ENCODE peak calls at places on chromosome 10, in nine cellular contexts. One of them, this sample, is unnamed.

GRCh38 chr10:1149793-1150637 is 93.8 kb downstream of the WDR37 start:
- DNase-seq in uterus: no peak
- DNase-seq in IMR-90: peak; percentile 3
- DNase-seq in GM13977: no peak
- DNase-seq in epithelial cell of esophagus: no peak
- DNase-seq in WERI-Rb-1: no peak
- DNase-seq in ELR: no peak
- DNase-seq in dorsolateral prefrontal cortex: no peak
- DNase-seq in caudate nucleus: no peak
- DNase-seq in this sample: no peak

GRCh38 chr10:47101807-47102206 is 190.6 kb downstream of the PTPN20 start:
- DNase-seq in uterus: no peak
- DNase-seq in IMR-90: no peak
- DNase-seq in GM13977: no peak
- DNase-seq in epithelial cell of esophagus: no peak
- DNase-seq in WERI-Rb-1: no peak
- DNase-seq in ELR: no peak
- DNase-seq in dorsolateral prefrontal cortex: no peak
- DNase-seq in caudate nucleus: no peak
- DNase-seq in this sample: no peak

GRCh38 chr10:131034451-131034850 is 277.1 kb downstream of the TCERG1L start:
- DNase-seq in uterus: no peak
- DNase-seq in IMR-90: no peak
- DNase-seq in GM13977: no peak
- DNase-seq in epithelial cell of esophagus: no peak
- DNase-seq in WERI-Rb-1: no peak
- DNase-seq in ELR: no peak
- DNase-seq in dorsolateral prefrontal cortex: no peak
- DNase-seq in caudate nucleus: no peak
- DNase-seq in this sample: no peak

GRCh38 chr10:14032406-14032998 is 298.2 kb downstream of the FRMD4A start:
- DNase-seq in uterus: no peak
- DNase-seq in IMR-90: no peak
- DNase-seq in GM13977: no peak
- DNase-seq in epithelial cell of esophagus: peak; percentile 11
- DNase-seq in WERI-Rb-1: peak; percentile 30
- DNase-seq in ELR: peak; percentile 26
- DNase-seq in dorsolateral prefrontal cortex: no peak
- DNase-seq in caudate nucleus: no peak
- DNase-seq in this sample: no peak

GRCh38 chr10:89426230-89426868 is 12.0 kb downstream of the IFIT5 start:
- DNase-seq in uterus: no peak
- DNase-seq in IMR-90: peak; percentile 75
- DNase-seq in GM13977: peak; percentile 49
- DNase-seq in epithelial cell of esophagus: peak; percentile 67
- DNase-seq in WERI-Rb-1: no peak
- DNase-seq in ELR: peak; percentile 77
- DNase-seq in dorsolateral prefrontal cortex: no peak
- DNase-seq in caudate nucleus: no peak
- DNase-seq in this sample: peak; percentile 58

GRCh38 chr10:127298396-127298795 is 102.0 kb upstream of the INSYN2A start:
- DNase-seq in uterus: no peak
- DNase-seq in IMR-90: no peak
- DNase-seq in GM13977: no peak
- DNase-seq in epithelial cell of esophagus: no peak
- DNase-seq in WERI-Rb-1: no peak
- DNase-seq in ELR: no peak
- DNase-seq in dorsolateral prefrontal cortex: no peak
- DNase-seq in caudate nucleus: no peak
- DNase-seq in this sample: no peak

GRCh38 chr10:6212266-6212640 is 9.5 kb downstream of the PFKFB3 start:
- DNase-seq in uterus: no peak
- DNase-seq in IMR-90: no peak
- DNase-seq in GM13977: no peak
- DNase-seq in epithelial cell of esophagus: no peak
- DNase-seq in WERI-Rb-1: no peak
- DNase-seq in ELR: no peak
- DNase-seq in dorsolateral prefrontal cortex: no peak
- DNase-seq in caudate nucleus: no peak
- DNase-seq in this sample: no peak

GRCh38 chr10:112215342-112215774 is 31.8 kb upstream of the GPAM start:
- DNase-seq in uterus: no peak
- DNase-seq in IMR-90: peak; percentile 24
- DNase-seq in GM13977: no peak
- DNase-seq in epithelial cell of esophagus: no peak
- DNase-seq in WERI-Rb-1: no peak
- DNase-seq in ELR: no peak
- DNase-seq in dorsolateral prefrontal cortex: no peak
- DNase-seq in caudate nucleus: no peak
- DNase-seq in this sample: no peak

GRCh38 chr10:121880842-121881423 is 46.9 kb downstream of the ATE1 start:
- DNase-seq in uterus: no peak
- DNase-seq in IMR-90: no peak
- DNase-seq in GM13977: no peak
- DNase-seq in epithelial cell of esophagus: no peak
- DNase-seq in WERI-Rb-1: no peak
- DNase-seq in ELR: no peak
- DNase-seq in dorsolateral prefrontal cortex: no peak
- DNase-seq in caudate nucleus: no peak
- DNase-seq in this sample: no peak

GRCh38 chr10:125375210-125375609 is 214.8 kb upstream of the CTBP2 start:
- DNase-seq in uterus: no peak
- DNase-seq in IMR-90: peak; percentile 2
- DNase-seq in GM13977: no peak
- DNase-seq in epithelial cell of esophagus: peak; percentile 42
- DNase-seq in WERI-Rb-1: no peak
- DNase-seq in ELR: peak; percentile 40
- DNase-seq in dorsolateral prefrontal cortex: peak; percentile 16
- DNase-seq in caudate nucleus: no peak
- DNase-seq in this sample: no peak

GRCh38 chr10:3625959-3626751 is 158.9 kb downstream of the KLF6 start:
- DNase-seq in uterus: no peak
- DNase-seq in IMR-90: peak; percentile 95
- DNase-seq in GM13977: no peak
- DNase-seq in epithelial cell of esophagus: peak; percentile 28
- DNase-seq in WERI-Rb-1: no peak
- DNase-seq in ELR: peak; percentile 95
- DNase-seq in dorsolateral prefrontal cortex: no peak
- DNase-seq in caudate nucleus: no peak
- DNase-seq in this sample: no peak

GRCh38 chr10:44809652-44810051 is 101.5 kb upstream of the TMEM72 start:
- DNase-seq in uterus: no peak
- DNase-seq in IMR-90: no peak
- DNase-seq in GM13977: no peak
- DNase-seq in epithelial cell of esophagus: peak; percentile 45
- DNase-seq in WERI-Rb-1: no peak
- DNase-seq in ELR: peak; percentile 53
- DNase-seq in dorsolateral prefrontal cortex: no peak
- DNase-seq in caudate nucleus: no peak
- DNase-seq in this sample: no peak

GRCh38 chr10:25565570-25565969 is 368.5 kb upstream of the MYO3A start:
- DNase-seq in uterus: no peak
- DNase-seq in IMR-90: no peak
- DNase-seq in GM13977: no peak
- DNase-seq in epithelial cell of esophagus: no peak
- DNase-seq in WERI-Rb-1: peak; percentile 8
- DNase-seq in ELR: no peak
- DNase-seq in dorsolateral prefrontal cortex: peak; percentile 39
- DNase-seq in caudate nucleus: no peak
- DNase-seq in this sample: no peak

GRCh38 chr10:88152720-88153119 is 289.3 kb downstream of the PTEN start:
- DNase-seq in uterus: no peak
- DNase-seq in IMR-90: peak; percentile 97
- DNase-seq in GM13977: peak; percentile 53
- DNase-seq in epithelial cell of esophagus: peak; percentile 99
- DNase-seq in WERI-Rb-1: no peak
- DNase-seq in ELR: peak; percentile 99
- DNase-seq in dorsolateral prefrontal cortex: no peak
- DNase-seq in caudate nucleus: no peak
- DNase-seq in this sample: no peak

GRCh38 chr10:58555170-58555929 is 42.7 kb downstream of the BICC1 start:
- DNase-seq in uterus: no peak
- DNase-seq in IMR-90: no peak
- DNase-seq in GM13977: no peak
- DNase-seq in epithelial cell of esophagus: no peak
- DNase-seq in WERI-Rb-1: no peak
- DNase-seq in ELR: no peak
- DNase-seq in dorsolateral prefrontal cortex: no peak
- DNase-seq in caudate nucleus: no peak
- DNase-seq in this sample: no peak

GRCh38 chr10:123808873-123809272 is 82.7 kb downstream of the CPXM2 start:
- DNase-seq in uterus: no peak
- DNase-seq in IMR-90: no peak
- DNase-seq in GM13977: no peak
- DNase-seq in epithelial cell of esophagus: peak; percentile 74
- DNase-seq in WERI-Rb-1: no peak
- DNase-seq in ELR: peak; percentile 88
- DNase-seq in dorsolateral prefrontal cortex: no peak
- DNase-seq in caudate nucleus: no peak
- DNase-seq in this sample: no peak

GRCh38 chr10:21499910-21500577 is 25.4 kb downstream of the SKIDA1 start:
- DNase-seq in uterus: no peak
- DNase-seq in IMR-90: no peak
- DNase-seq in GM13977: no peak
- DNase-seq in epithelial cell of esophagus: no peak
- DNase-seq in WERI-Rb-1: no peak
- DNase-seq in ELR: no peak
- DNase-seq in dorsolateral prefrontal cortex: no peak
- DNase-seq in caudate nucleus: peak; percentile 21
- DNase-seq in this sample: no peak

GRCh38 chr10:99612167-99612831 is 7.9 kb downstream of the SLC25A28 start:
- DNase-seq in uterus: peak; percentile 26
- DNase-seq in IMR-90: peak; percentile 62
- DNase-seq in GM13977: peak; percentile 69
- DNase-seq in epithelial cell of esophagus: peak; percentile 72
- DNase-seq in WERI-Rb-1: peak; percentile 53
- DNase-seq in ELR: peak; percentile 77
- DNase-seq in dorsolateral prefrontal cortex: peak; percentile 30
- DNase-seq in caudate nucleus: no peak
- DNase-seq in this sample: peak; percentile 77

GRCh38 chr10:113056468-113057021 is 106.5 kb downstream of the TCF7L2 start:
- DNase-seq in uterus: peak; percentile 49
- DNase-seq in IMR-90: peak; percentile 82
- DNase-seq in GM13977: no peak
- DNase-seq in epithelial cell of esophagus: peak; percentile 75
- DNase-seq in WERI-Rb-1: no peak
- DNase-seq in ELR: peak; percentile 85
- DNase-seq in dorsolateral prefrontal cortex: no peak
- DNase-seq in caudate nucleus: no peak
- DNase-seq in this sample: no peak

GRCh38 chr10:105291571-105291970 is 650.5 kb downstream of the SORCS3 start:
- DNase-seq in uterus: no peak
- DNase-seq in IMR-90: no peak
- DNase-seq in GM13977: no peak
- DNase-seq in epithelial cell of esophagus: peak; percentile 0
- DNase-seq in WERI-Rb-1: peak; percentile 55
- DNase-seq in ELR: no peak
- DNase-seq in dorsolateral prefrontal cortex: no peak
- DNase-seq in caudate nucleus: no peak
- DNase-seq in this sample: no peak

GRCh38 chr10:75350791-75351190 is 50.8 kb downstream of the ZNF503 start:
- DNase-seq in uterus: no peak
- DNase-seq in IMR-90: peak; percentile 80
- DNase-seq in GM13977: no peak
- DNase-seq in epithelial cell of esophagus: peak; percentile 63
- DNase-seq in WERI-Rb-1: no peak
- DNase-seq in ELR: peak; percentile 84
- DNase-seq in dorsolateral prefrontal cortex: no peak
- DNase-seq in caudate nucleus: no peak
- DNase-seq in this sample: no peak

GRCh38 chr10:74927701-74928100 is 101.3 kb downstream of the KAT6B start:
- DNase-seq in uterus: no peak
- DNase-seq in IMR-90: peak; percentile 61
- DNase-seq in GM13977: no peak
- DNase-seq in epithelial cell of esophagus: peak; percentile 59
- DNase-seq in WERI-Rb-1: no peak
- DNase-seq in ELR: peak; percentile 71
- DNase-seq in dorsolateral prefrontal cortex: no peak
- DNase-seq in caudate nucleus: no peak
- DNase-seq in this sample: no peak

GRCh38 chr10:78109210-78109609 is 75.5 kb downstream of the RPS24 start:
- DNase-seq in uterus: no peak
- DNase-seq in IMR-90: no peak
- DNase-seq in GM13977: no peak
- DNase-seq in epithelial cell of esophagus: no peak
- DNase-seq in WERI-Rb-1: no peak
- DNase-seq in ELR: no peak
- DNase-seq in dorsolateral prefrontal cortex: no peak
- DNase-seq in caudate nucleus: no peak
- DNase-seq in this sample: no peak

GRCh38 chr10:90352288-90352687 is 505.6 kb downstream of the HTR7 start:
- DNase-seq in uterus: no peak
- DNase-seq in IMR-90: peak; percentile 1
- DNase-seq in GM13977: no peak
- DNase-seq in epithelial cell of esophagus: peak; percentile 52
- DNase-seq in WERI-Rb-1: no peak
- DNase-seq in ELR: no peak
- DNase-seq in dorsolateral prefrontal cortex: no peak
- DNase-seq in caudate nucleus: no peak
- DNase-seq in this sample: no peak

GRCh38 chr10:96858038-96858705 is 26.1 kb downstream of the LCOR start:
- DNase-seq in uterus: no peak
- DNase-seq in IMR-90: peak; percentile 25
- DNase-seq in GM13977: peak; percentile 25
- DNase-seq in epithelial cell of esophagus: no peak
- DNase-seq in WERI-Rb-1: no peak
- DNase-seq in ELR: peak; percentile 23
- DNase-seq in dorsolateral prefrontal cortex: no peak
- DNase-seq in caudate nucleus: no peak
- DNase-seq in this sample: no peak

GRCh38 chr10:34290412-34291082 is 524.5 kb downstream of the PARD3 start:
- DNase-seq in uterus: peak; percentile 57
- DNase-seq in IMR-90: peak; percentile 87
- DNase-seq in GM13977: no peak
- DNase-seq in epithelial cell of esophagus: peak; percentile 48
- DNase-seq in WERI-Rb-1: no peak
- DNase-seq in ELR: peak; percentile 58
- DNase-seq in dorsolateral prefrontal cortex: no peak
- DNase-seq in caudate nucleus: no peak
- DNase-seq in this sample: no peak

GRCh38 chr10:70292016-70292415 is 8.2 kb upstream of the NPFFR1 start:
- DNase-seq in uterus: no peak
- DNase-seq in IMR-90: no peak
- DNase-seq in GM13977: no peak
- DNase-seq in epithelial cell of esophagus: no peak
- DNase-seq in WERI-Rb-1: no peak
- DNase-seq in ELR: no peak
- DNase-seq in dorsolateral prefrontal cortex: no peak
- DNase-seq in caudate nucleus: no peak
- DNase-seq in this sample: no peak

GRCh38 chr10:30929901-30930520 is 101.7 kb downstream of the ZNF438 start:
- DNase-seq in uterus: no peak
- DNase-seq in IMR-90: no peak
- DNase-seq in GM13977: no peak
- DNase-seq in epithelial cell of esophagus: no peak
- DNase-seq in WERI-Rb-1: no peak
- DNase-seq in ELR: no peak
- DNase-seq in dorsolateral prefrontal cortex: no peak
- DNase-seq in caudate nucleus: no peak
- DNase-seq in this sample: no peak

GRCh38 chr10:109956454-109957091 is 33.3 kb upstream of the XPNPEP1 start:
- DNase-seq in uterus: no peak
- DNase-seq in IMR-90: peak; percentile 52
- DNase-seq in GM13977: peak; percentile 62
- DNase-seq in epithelial cell of esophagus: peak; percentile 44
- DNase-seq in WERI-Rb-1: peak; percentile 58
- DNase-seq in ELR: peak; percentile 81
- DNase-seq in dorsolateral prefrontal cortex: no peak
- DNase-seq in caudate nucleus: no peak
- DNase-seq in this sample: no peak

GRCh38 chr10:33126742-33127141 is 168.7 kb upstream of the ITGB1 start:
- DNase-seq in uterus: no peak
- DNase-seq in IMR-90: no peak
- DNase-seq in GM13977: no peak
- DNase-seq in epithelial cell of esophagus: no peak
- DNase-seq in WERI-Rb-1: no peak
- DNase-seq in ELR: no peak
- DNase-seq in dorsolateral prefrontal cortex: no peak
- DNase-seq in caudate nucleus: no peak
- DNase-seq in this sample: no peak

This sample was measured in NCI-H510A treated with DMSO at 0.1 percent for 48 hours.